ENCODE peak calls at places on chromosomes 2 and 18, in ten cellular contexts. S is heart right ventricle, G is WERI-Rb-1, M is fibroblast of the aortic adventitia, K is fibroblast of villous mesenchyme, O is upper lobe of right lung, V is HepG2, N is lung, U is tibial nerve, I is stomach. P is an unnamed sample.

GRCh38 chr2:168913495-168913894 is 12.4 kb downstream of the G6PC2 start:
- DNase-seq in S (no peak), G (no peak), M (no peak), K (no peak), O (no peak), V (no peak), N (no peak), U (no peak), I (no peak), P (no peak)

GRCh38 chr18:13260114-13260926 is 41.8 kb downstream of the LDLRAD4 start:
- DNase-seq in S (no peak), G (no peak), M (no peak), K (peak), O (peak), V (no peak), N (no peak), U (no peak), I (no peak), P (no peak)

GRCh38 chr18:42536442-42536841 is 579.0 kb downstream of the RIT2 start:
- DNase-seq in S (no peak), G (no peak), M (no peak), K (no peak), O (no peak), V (no peak), N (no peak), U (no peak), I (no peak), P (no peak)

GRCh38 chr2:225512469-225512868 is 113.0 kb downstream of the NYAP2 start:
- DNase-seq in S (no peak), G (no peak), M (no peak), K (no peak), O (no peak), V (no peak), N (no peak), U (no peak), I (no peak), P (no peak)

GRCh38 chr2:69464575-69464974 is 27.3 kb upstream of the NFU1 start:
- DNase-seq in S (peak), G (peak), M (peak), K (peak), O (no peak), V (no peak), N (no peak), U (no peak), I (no peak), P (no peak)

GRCh38 chr2:194301946-194302345 is 1355.1 kb upstream of the SLC39A10 start:
- DNase-seq in S (no peak), G (no peak), M (no peak), K (no peak), O (no peak), V (no peak), N (no peak), U (no peak), I (no peak), P (no peak)

GRCh38 chr2:111701798-111702118 is 182.2 kb downstream of the ANAPC1 start:
- DNase-seq in S (no peak), G (no peak), M (no peak), K (no peak), O (no peak), V (no peak), N (no peak), U (no peak), I (no peak), P (no peak)

GRCh38 chr2:230564805-230565779 is 147.6 kb upstream of the CAB39 start:
- DNase-seq in S (no peak), G (no peak), M (no peak), K (no peak), O (no peak), V (no peak), N (no peak), U (no peak), I (no peak), P (no peak)

GRCh38 chr18:59065684-59066083 is 74.0 kb upstream of the SEC11C start:
- DNase-seq in S (no peak), G (no peak), M (no peak), K (no peak), O (no peak), V (no peak), N (no peak), U (no peak), I (no peak), P (no peak)

GRCh38 chr2:223056656-223057418 is 4.8 kb downstream of the KCNE4 start:
- DNase-seq in S (no peak), G (no peak), M (peak), K (peak), O (no peak), V (no peak), N (no peak), U (no peak), I (no peak), P (no peak)

GRCh38 chr2:235909371-235909770 is 258.8 kb downstream of the GBX2 start:
- DNase-seq in S (no peak), G (no peak), M (no peak), K (peak), O (no peak), V (no peak), N (no peak), U (no peak), I (no peak), P (no peak)

GRCh38 chr2:164745012-164745797 is 96.4 kb downstream of the COBLL1 start:
- DNase-seq in S (no peak), G (no peak), M (peak), K (no peak), O (no peak), V (peak), N (no peak), U (no peak), I (no peak), P (peak)

GRCh38 chr2:33785201-33786106 is 186.4 kb upstream of the FAM98A start:
- DNase-seq in S (no peak), G (no peak), M (no peak), K (no peak), O (no peak), V (no peak), N (no peak), U (no peak), I (no peak), P (no peak)

GRCh38 chr2:219538488-219539294 is 4.9 kb downstream of the CHPF start:
- DNase-seq in S (no peak), G (no peak), M (no peak), K (no peak), O (no peak), V (no peak), N (no peak), U (no peak), I (no peak), P (no peak)

GRCh38 chr2:16619576-16620245 is 45.9 kb downstream of the CYRIA start:
- DNase-seq in S (no peak), G (no peak), M (no peak), K (no peak), O (no peak), V (no peak), N (no peak), U (no peak), I (no peak), P (no peak)

GRCh38 chr2:171541202-171541884 is 19.1 kb downstream of the CYBRD1 start:
- DNase-seq in S (no peak), G (no peak), M (peak), K (no peak), O (no peak), V (no peak), N (no peak), U (no peak), I (no peak), P (no peak)

GRCh38 chr2:143960177-143960576 is 559.7 kb downstream of the ZEB2 start:
- DNase-seq in S (no peak), G (no peak), M (no peak), K (no peak), O (no peak), V (no peak), N (no peak), U (no peak), I (no peak), P (no peak)

GRCh38 chr18:57427429-57428181 is 7.6 kb upstream of the ONECUT2 start:
- DNase-seq in S (no peak), G (no peak), M (no peak), K (no peak), O (no peak), V (no peak), N (no peak), U (no peak), I (no peak), P (no peak)

GRCh38 chr2:205293559-205293958 is 388.7 kb upstream of the NRP2 start:
- DNase-seq in S (no peak), G (no peak), M (no peak), K (no peak), O (no peak), V (no peak), N (no peak), U (no peak), I (no peak), P (no peak)

GRCh38 chr2:226641008-226641407 is 158.6 kb downstream of the IRS1 start:
- DNase-seq in S (no peak), G (no peak), M (no peak), K (no peak), O (no peak), V (no peak), N (no peak), U (no peak), I (no peak), P (no peak)

GRCh38 chr2:240250985-240251847 is 110.8 kb upstream of the OTOS start:
- DNase-seq in S (peak), G (peak), M (peak), K (peak), O (peak), V (peak), N (peak), U (peak), I (peak), P (peak)

GRCh38 chr2:97988722-97989121 is 7.0 kb downstream of the TMEM131 start:
- DNase-seq in S (no peak), G (no peak), M (no peak), K (no peak), O (no peak), V (no peak), N (no peak), U (no peak), I (no peak), P (no peak)

GRCh38 chr2:143034292-143035074 is 94.7 kb upstream of the ARHGAP15 start:
- DNase-seq in S (peak), G (peak), M (peak), K (peak), O (no peak), V (peak), N (no peak), U (peak), I (peak), P (no peak)

GRCh38 chr2:180495606-180496005 is 484.8 kb upstream of the UBE2E3 start:
- DNase-seq in S (no peak), G (no peak), M (peak), K (no peak), O (no peak), V (no peak), N (no peak), U (no peak), I (no peak), P (peak)

GRCh38 chr2:217914878-217915277 is 87.9 kb downstream of the TNS1 start:
- DNase-seq in S (no peak), G (no peak), M (no peak), K (no peak), O (no peak), V (no peak), N (no peak), U (no peak), I (no peak), P (no peak)

GRCh38 chr2:168758970-168759820 is 43.2 kb upstream of the NOSTRIN start:
- DNase-seq in S (peak), G (no peak), M (peak), K (peak), O (no peak), V (peak), N (no peak), U (no peak), I (no peak), P (no peak)

GRCh38 chr18:46485675-46486200 is 171.3 kb downstream of the LOXHD1 start:
- DNase-seq in S (no peak), G (peak), M (no peak), K (no peak), O (no peak), V (no peak), N (no peak), U (no peak), I (no peak), P (no peak)

GRCh38 chr2:183903026-183903425 is 695.3 kb upstream of the ZNF804A start:
- DNase-seq in S (no peak), G (no peak), M (no peak), K (no peak), O (no peak), V (no peak), N (no peak), U (no peak), I (no peak), P (no peak)

GRCh38 chr2:238582159-238582558 is 155.4 kb downstream of the ASB1 start:
- DNase-seq in S (no peak), G (no peak), M (peak), K (no peak), O (no peak), V (no peak), N (no peak), U (no peak), I (no peak), P (peak)

GRCh38 chr2:208179028-208179609 is 10.7 kb downstream of the C2orf80 start:
- DNase-seq in S (no peak), G (no peak), M (no peak), K (no peak), O (peak), V (peak), N (peak), U (no peak), I (no peak), P (no peak)

GRCh38 chr2:43186679-43187374 is 39.6 kb downstream of the ZFP36L2 start:
- DNase-seq in S (no peak), G (peak), M (no peak), K (no peak), O (no peak), V (peak), N (no peak), U (no peak), I (no peak), P (peak)

GRCh38 chr2:134141598-134142340 is 112.1 kb upstream of the MGAT5 start:
- DNase-seq in S (no peak), G (no peak), M (no peak), K (no peak), O (no peak), V (no peak), N (no peak), U (no peak), I (no peak), P (no peak)

GRCh38 chr2:55153564-55154315 is 78.4 kb downstream of the CLHC1 start:
- DNase-seq in S (no peak), G (no peak), M (no peak), K (peak), O (no peak), V (no peak), N (no peak), U (no peak), I (no peak), P (no peak)

GRCh38 chr2:39947294-39948015 is 168.4 kb upstream of the THUMPD2 start:
- DNase-seq in S (no peak), G (no peak), M (no peak), K (no peak), O (no peak), V (no peak), N (no peak), U (no peak), I (no peak), P (no peak)

GRCh38 chr2:20079546-20080115 is 28.2 kb upstream of the LAPTM4A start:
- DNase-seq in S (no peak), G (no peak), M (no peak), K (no peak), O (no peak), V (no peak), N (no peak), U (no peak), I (no peak), P (no peak)

DNA sequence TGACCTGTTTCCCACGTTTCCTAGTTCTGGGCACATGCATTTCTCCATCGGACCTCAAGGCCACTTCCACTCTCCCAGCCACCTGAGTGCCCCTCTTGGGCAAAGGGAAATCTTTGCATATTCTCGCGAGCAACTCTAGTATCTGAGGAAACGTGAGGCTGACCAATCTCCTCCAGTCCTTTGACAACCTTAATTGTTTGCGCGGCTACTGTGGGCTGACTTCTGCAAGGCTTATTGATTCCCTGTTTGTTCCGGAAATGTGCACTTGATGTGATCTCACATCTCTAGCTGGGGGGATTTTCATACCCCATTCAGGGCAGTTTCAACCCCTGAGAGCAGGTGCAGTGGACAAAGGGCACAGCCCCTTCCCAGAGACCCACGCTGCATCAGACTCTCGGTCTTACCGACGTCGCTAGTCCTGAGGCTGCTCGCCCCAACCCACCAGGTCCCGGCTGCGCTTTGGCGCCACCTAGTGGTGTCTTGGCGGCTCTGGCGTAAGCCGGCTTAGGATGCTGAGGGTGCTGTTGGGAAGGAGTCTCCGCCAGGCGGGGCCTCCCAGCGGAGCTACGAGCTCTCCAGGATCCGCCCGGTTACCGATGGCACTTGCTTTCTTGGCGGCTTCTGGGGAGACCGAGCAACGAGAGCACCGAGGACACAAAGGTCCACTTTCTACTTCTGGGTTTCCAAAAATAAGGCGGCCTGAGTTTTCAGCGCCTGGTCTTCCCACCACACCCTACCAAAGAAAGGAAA is 24.8 kb upstream of the SPR start:
- DNase-seq in S (peak), G (peak), M (peak), K (peak), O (peak), V (peak), N (peak), U (peak), I (peak), P (peak)
- TF ChIP-seq CTCF in S (peak), G (peak), M (peak), K (peak), O (peak), V (peak), N (peak), U (peak), I (peak), P (peak)

DNA sequence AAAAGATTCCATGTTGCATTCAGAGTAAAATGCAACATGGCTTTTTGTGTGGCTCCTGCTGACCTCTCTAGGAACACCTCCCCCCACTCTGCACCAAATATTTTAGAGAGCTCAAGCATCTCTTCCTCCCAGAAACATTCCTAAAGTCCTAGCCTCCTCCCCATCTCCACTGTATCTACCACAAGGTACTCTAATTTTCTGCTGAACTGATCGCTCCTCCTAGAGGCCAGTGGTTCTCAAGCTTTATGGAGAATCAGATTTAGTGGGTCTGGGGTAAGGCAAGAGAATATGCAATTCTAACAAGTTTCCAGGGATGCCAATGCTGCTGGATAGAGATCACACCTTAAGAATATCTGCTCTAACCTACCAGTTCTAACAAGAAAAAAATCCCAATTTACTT is 89.5 kb upstream of the HNRNPA3 start:
- DNase-seq in S (no peak), G (no peak), M (no peak), K (no peak), O (no peak), V (no peak), N (no peak), U (no peak), I (no peak), P (no peak)
- TF ChIP-seq CTCF in S (no peak), G (no peak), M (no peak), K (no peak), O (no peak), V (no peak), N (no peak), U (no peak), I (no peak), P (no peak)

DNA sequence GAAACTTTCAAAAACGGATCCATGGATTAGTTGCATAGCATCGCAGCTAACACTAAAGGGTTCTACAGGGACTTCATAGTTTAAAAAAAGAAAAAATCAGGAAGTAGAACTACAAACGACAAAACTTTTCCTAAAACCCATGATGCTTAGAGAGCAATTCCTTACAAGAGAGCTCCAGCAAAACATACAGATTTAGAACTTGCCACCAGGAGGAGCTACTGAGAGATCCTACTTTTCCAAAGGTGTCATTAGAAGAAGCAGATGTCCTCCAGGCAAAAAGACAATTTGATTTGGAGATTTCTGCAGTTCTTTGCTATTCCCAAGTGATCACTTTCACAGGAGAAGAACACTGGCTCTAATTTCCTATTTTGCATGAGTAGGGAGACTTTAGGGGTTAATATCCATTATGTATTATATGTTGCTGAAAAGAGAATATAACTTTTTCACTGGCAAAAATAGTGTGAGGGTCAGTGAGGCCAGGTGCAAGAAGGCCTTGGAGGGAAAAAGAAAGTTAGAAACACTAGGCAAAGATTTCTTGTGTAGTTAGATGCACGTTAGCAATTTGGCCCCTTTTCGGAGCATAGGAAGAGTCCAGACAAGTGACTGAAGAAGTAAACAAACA is 436.2 kb downstream of the SUCLG1 start:
- DNase-seq in S (peak), G (peak), M (peak), K (peak), O (no peak), V (peak), N (no peak), U (no peak), I (no peak), P (peak)
- TF ChIP-seq CTCF in S (peak), G (peak), M (peak), K (peak), O (peak), V (peak), N (no peak), U (no peak), I (peak), P (peak)

DNA sequence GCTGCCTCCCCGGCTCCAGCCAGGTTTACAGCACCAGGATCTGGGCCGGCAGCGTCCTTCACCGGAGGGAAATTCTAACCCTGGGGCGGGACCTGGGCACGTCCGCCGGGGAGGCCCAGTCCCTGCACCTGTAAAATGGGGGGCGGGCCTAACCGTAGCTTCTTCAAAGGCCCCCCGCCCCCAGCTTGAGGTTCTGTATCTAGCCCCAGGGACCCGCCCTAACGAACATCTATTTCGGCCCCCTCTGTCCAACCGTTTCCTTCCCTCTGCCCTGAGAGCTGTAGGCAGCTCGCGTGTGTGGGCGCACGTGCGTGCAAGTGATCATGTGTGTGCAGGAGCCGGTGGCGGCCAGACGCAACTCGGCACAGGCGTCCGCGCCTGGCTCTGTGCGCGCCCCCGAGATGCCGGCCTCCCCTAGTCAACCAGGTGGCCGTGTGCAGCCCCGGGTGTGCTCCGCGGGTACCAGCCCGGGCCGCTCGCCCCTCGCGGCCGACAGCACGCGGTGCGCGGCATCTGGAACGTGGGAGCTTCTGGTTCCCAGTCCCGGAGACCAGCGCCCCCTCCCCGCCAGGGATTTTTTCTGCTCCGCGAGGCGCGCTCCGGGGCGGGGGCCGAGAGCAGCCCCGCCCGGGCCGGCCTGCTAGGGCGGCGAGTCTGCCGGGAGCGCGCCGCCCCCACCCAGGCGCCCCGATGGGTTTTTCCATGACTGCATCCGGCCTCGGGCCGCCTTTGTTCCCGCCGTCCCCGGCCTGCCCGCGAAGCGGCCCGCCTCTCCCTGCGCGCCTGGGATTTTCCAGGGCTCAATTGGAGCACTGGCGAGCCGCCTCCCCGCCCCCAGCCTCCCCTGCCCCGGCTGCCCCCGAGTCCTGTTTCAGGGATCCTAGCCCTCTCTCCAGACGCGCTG is 21.2 kb downstream of the TEX44 start:
- DNase-seq in S (peak), G (no peak), M (peak), K (peak), O (peak), V (peak), N (peak), U (peak), I (peak), P (peak)
- TF ChIP-seq CTCF in S (peak), G (no peak), M (peak), K (peak), O (peak), V (peak), N (no peak), U (peak), I (peak), P (peak)

GRCh38 chr2:84939426-84940087 is 31.4 kb upstream of the KCMF1 start:
- DNase-seq in S (no peak), G (no peak), M (no peak), K (no peak), O (no peak), V (no peak), N (no peak), U (no peak), I (peak), P (no peak)
- TF ChIP-seq CTCF in S (no peak), G (no peak), M (no peak), K (no peak), O (no peak), V (no peak), N (no peak), U (no peak), I (no peak), P (no peak)